ENCODE peak calls at places on chromosomes 7 and 10, in six cellular contexts. Q, R, O, M, U and C are unnamed samples.

GRCh38 chr7:21618706-21619105 is 75.9 kb downstream of the DNAH11 start:
- DNase-seq in R (no peak), O (no peak), U (no peak), Q (no peak), M (no peak), C (no peak)

GRCh38 chr10:86439544-86439943 is 72.9 kb upstream of the GRID1 start:
- DNase-seq in Q (peak), R (no peak), M (no peak), O (no peak), U (no peak), C (peak)

GRCh38 chr10:78570633-78571032 is 498.1 kb upstream of the ZMIZ1 start:
- DNase-seq in U (no peak), O (no peak), Q (no peak), R (no peak), M (no peak), C (no peak)

GRCh38 chr10:1679821-1680650 is 57.3 kb downstream of the ADARB2 start:
- DNase-seq in M (no peak), R (peak), O (no peak), Q (no peak), U (no peak), C (no peak)

GRCh38 chr10:16799621-16800020 is 17.6 kb downstream of the RSU1 start:
- DNase-seq in O (no peak), Q (no peak), R (no peak), M (no peak), U (no peak), C (no peak)

GRCh38 chr10:6464862-6465430 is 115.1 kb downstream of the PRKCQ start:
- DNase-seq in M (no peak), U (no peak), R (no peak), O (no peak), Q (no peak), C (no peak)

GRCh38 chr10:104316321-104317099 is 21.8 kb downstream of the ITPRIP start:
- DNase-seq in Q (no peak), R (peak), U (no peak), M (no peak), O (no peak), C (no peak)

GRCh38 chr7:106553446-106553836 is 107.5 kb downstream of the CCDC71L start:
- DNase-seq in M (no peak), Q (no peak), R (no peak), U (no peak), O (no peak), C (no peak)

GRCh38 chr10:117483056-117483590 is 59.4 kb upstream of the EMX2 start:
- DNase-seq in U (no peak), Q (peak), M (no peak), O (no peak), R (no peak), C (peak)

GRCh38 chr7:142001163-142001874 is 5.6 kb downstream of the MGAM start:
- DNase-seq in M (no peak), R (no peak), U (no peak), O (peak), Q (peak), C (peak)

GRCh38 chr7:36207451-36208291 is 54.6 kb downstream of the EEPD1 start:
- DNase-seq in M (no peak), O (no peak), Q (peak), U (peak), R (no peak), C (peak)

GRCh38 chr10:73968101-73968515 is 29.8 kb upstream of the VCL start:
- DNase-seq in Q (no peak), M (no peak), U (no peak), O (no peak), R (no peak), C (peak)

GRCh38 chr10:125933693-125934092 is 37.3 kb downstream of the FANK1 start:
- DNase-seq in R (no peak), M (no peak), Q (no peak), O (no peak), U (no peak), C (no peak)

GRCh38 chr7:6221340-6222319 is 50.8 kb downstream of the CYTH3 start:
- DNase-seq in M (no peak), Q (no peak), U (no peak), O (no peak), R (no peak), C (peak)

GRCh38 chr7:130160455-130160854 is 44.8 kb downstream of the TMEM209 start:
- DNase-seq in U (no peak), Q (no peak), M (no peak), R (no peak), O (no peak), C (no peak)

GRCh38 chr10:49572594-49573114 is 33.7 kb upstream of the ERCC6 start:
- DNase-seq in Q (no peak), R (no peak), U (no peak), O (no peak), M (no peak), C (no peak)
- H2AFZ ChIP-seq in Q (no peak), R (no peak), U (no peak), O (no peak), M (peak), C (no peak)

DNA sequence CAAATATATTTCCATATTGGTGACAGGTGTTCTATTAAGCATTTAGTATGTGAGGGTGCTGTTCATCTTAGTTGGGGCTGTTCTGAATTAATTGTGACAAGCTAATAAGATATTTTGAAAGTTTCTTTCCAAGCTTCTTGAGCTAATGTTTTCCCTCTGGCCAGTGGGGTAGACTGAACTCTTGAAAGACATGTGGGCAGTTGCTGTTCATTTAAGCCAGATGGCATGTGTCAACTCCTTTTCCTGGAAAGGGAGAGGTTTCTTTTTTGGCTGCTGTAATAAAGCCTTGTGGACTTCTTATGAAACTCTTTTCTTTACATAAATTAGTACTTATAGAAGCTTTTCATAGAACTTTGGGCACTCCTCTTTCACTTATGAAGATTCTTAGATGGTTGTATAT is 21.7 kb downstream of the RAB18 start:
- DNase-seq in U (no peak), O (no peak), R (no peak), Q (no peak), M (no peak), C (peak)
- TF ChIP-seq EZH2phosphoT487 in U (no peak), O (no peak), R (no peak), Q (no peak), M (no peak), C (no peak)

DNA sequence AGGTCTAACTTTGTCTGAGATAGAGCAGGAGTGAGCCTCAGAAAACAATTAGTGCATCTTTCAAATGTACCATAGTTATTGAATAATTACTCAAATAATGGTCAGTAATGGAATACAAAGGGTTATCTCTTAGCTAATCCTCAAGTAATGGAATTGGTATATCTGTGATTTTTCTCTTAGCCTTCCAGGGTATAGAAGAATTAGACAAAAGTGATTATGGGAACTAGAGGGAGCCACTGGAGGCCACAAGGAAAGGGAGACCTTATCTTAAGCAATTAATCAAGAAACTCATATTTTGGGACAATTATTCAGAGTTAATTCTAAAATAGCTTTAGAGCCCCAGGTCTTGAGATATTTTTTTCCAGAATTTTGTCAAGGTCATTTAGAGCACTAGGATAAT is 110.0 kb upstream of the GATA3 start:
- DNase-seq in Q (no peak), O (no peak), R (no peak), M (no peak), U (peak), C (no peak)
- H3K9ac ChIP-seq in Q (peak), O (no peak), R (no peak), M (no peak), U (no peak), C (no peak)

GRCh38 chr10:50651808-50652207 is 28.1 kb upstream of the SGMS1 start:
- DNase-seq in M (no peak), Q (no peak), O (no peak), U (no peak), R (no peak), C (no peak)
- H2AFZ ChIP-seq in M (no peak), Q (peak), O (no peak), U (peak), R (no peak), C (no peak)

GRCh38 chr10:27716521-27716920 is 29.1 kb downstream of the MKX start:
- DNase-seq in M (no peak), R (no peak), Q (no peak), U (no peak), O (no peak), C (no peak)
- TF ChIP-seq EZH2phosphoT487 in M (no peak), R (no peak), Q (no peak), U (no peak), O (no peak), C (no peak)

GRCh38 chr7:138350701-138351357 is 109.2 kb upstream of the TRIM24 start:
- DNase-seq in R (no peak), U (no peak), Q (no peak), M (no peak), O (no peak), C (no peak)

GRCh38 chr7:138352570-138353461 is 107.2 kb upstream of the TRIM24 start:
- DNase-seq in R (no peak), U (no peak), M (no peak), Q (no peak), O (no peak), C (no peak)

GRCh38 chr7:138355254-138355653 is 104.8 kb upstream of the TRIM24 start:
- DNase-seq in Q (no peak), R (no peak), U (no peak), O (no peak), M (no peak), C (no peak)

GRCh38 chr7:138350103-138350700 is 109.9 kb upstream of the TRIM24 start:
- DNase-seq in Q (no peak), O (no peak), R (no peak), U (no peak), M (no peak), C (no peak)

DNA sequence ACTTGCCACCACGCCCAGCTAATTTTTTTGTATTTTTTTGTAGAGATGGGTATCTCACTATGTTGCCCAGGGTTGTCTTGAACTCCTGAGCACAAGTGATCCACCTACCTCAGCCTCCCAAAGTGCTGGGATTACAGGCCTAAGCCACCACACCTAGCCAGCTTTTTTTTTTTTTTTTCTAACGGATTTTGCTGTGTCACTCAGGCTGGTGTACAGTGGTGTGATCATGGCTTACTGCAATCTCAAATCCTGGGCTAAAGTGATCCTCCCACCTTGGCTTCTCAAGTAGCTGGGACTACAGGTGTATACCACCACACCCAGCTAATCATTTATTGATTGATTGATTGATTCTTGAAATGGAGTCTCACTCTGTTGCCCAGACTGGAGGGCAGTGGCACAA is 106.0 kb upstream of the TRIM24 start:
- DNase-seq in M (no peak), R (no peak), O (no peak), Q (no peak), U (no peak), C (no peak)
- H3K9ac ChIP-seq in M (no peak), R (no peak), O (no peak), Q (no peak), U (no peak), C (no peak)

GRCh38 chr7:26198781-26199169 is 1.8 kb downstream of the HNRNPA2B1 start:
- DNase-seq in Q (no peak), R (no peak), O (no peak), U (no peak), M (no peak), C (no peak)

GRCh38 chr7:26200444-26201260 is at the start of gene HNRNPA2B1:
- DNase-seq in O (peak), M (peak), U (peak), R (peak), Q (peak), C (peak)

GRCh38 chr7:26198133-26198780 is 2.3 kb downstream of the HNRNPA2B1 start:
- DNase-seq in Q (peak), M (peak), R (peak), U (no peak), O (no peak), C (peak)

GRCh38 chr7:26200113-26200443 is 468 bp downstream of the HNRNPA2B1 start:
- DNase-seq in U (peak), R (peak), O (no peak), M (peak), Q (peak), C (peak)

DNA sequence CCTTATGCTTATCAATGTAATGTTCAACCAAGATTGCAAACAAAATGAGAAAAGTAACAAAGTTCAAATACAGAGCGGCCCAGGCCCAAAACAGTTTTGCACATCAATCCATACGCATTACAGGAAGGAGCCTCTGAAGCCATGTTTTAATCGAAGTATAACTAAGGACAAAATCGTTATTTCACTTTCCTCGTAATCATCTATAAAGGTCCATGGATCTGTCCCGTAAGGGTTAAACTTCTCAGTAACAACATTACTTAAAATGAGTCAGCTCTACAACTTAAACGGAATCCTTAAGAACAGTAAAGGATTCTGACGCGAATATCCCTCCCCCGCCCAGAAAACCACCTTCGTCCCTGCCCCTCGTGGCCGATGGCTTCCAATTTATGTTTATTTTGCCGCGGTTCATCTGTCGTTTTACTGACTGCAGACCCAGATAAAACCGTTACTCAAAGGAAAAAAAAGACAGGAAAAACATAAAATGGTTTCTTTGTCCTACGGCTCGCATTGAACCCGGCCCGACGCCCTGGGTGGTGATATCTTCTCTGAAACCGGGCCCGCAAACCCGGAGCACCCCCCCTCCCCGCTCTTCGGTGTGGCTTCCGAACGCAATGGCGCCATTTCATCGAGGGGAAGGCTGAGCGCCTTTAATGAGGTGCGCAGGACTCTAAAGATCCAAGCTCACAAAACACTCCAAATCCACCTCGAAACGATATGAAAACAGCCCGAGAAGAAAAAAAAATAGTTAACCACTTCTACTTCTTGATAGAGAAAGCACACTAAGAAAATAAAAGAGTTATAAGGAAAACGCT is 1.0 kb downstream of the HNRNPA2B1 start:
- DNase-seq in M (peak), R (peak), O (no peak), U (peak), Q (no peak), C (peak)
- H2AFZ ChIP-seq in M (no peak), R (no peak), O (no peak), U (no peak), Q (no peak), C (no peak)

DNA sequence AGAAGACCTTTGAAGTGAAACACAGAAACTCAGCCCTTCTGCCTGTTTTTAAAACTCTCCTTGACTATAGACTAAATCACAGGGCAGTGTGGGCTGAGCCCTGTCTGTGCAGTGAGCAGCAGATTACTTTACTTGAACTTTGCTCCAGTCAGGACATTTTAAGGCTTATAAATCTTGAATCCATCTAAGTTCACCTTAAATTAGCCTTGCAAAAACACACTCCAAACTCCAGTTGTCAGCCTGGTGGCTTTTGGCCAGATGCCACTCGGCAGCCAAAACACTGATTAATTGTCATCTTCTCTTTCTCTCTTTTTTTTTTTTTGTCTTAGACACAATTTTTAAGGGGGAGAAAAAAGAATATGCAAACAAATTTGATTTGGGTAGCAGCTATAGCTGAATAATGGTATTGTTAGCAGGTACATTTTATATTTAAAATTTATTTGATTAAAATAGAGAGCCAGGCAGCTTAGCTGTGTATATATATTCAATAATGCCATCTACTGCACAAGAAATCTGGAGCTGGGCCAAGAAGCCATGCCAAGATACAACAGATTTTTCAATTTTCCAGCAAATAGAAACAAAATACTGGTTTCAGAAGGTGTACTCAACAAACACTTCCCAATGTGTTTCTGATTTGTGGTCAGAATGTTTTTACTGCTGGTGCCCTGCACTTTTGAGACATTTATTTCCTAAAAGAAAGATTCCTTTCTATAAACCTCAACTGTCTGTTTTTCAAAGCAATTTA is 247.7 kb downstream of the TFEC start:
- DNase-seq in U (no peak), R (no peak), M (no peak), Q (no peak), O (no peak), C (peak)
- TF ChIP-seq EZH2phosphoT487 in U (no peak), R (no peak), M (no peak), Q (no peak), O (no peak), C (no peak)